ENCODE peak calls at places on chromosome 3, in five cellular contexts. B is mesendoderm, O is H9, A is neuronal stem cell, I is IMR-90. X is an unnamed sample.

GRCh38 chr3:189584609-189585008 is 46.6 kb upstream of the TP63 start:
- DNase-seq in B (no peak), O (no peak), A (no peak), I (no peak), X (no peak)

GRCh38 chr3:61858054-61858453 is 296.7 kb downstream of the PTPRG start:
- DNase-seq in B (no peak), O (no peak), A (no peak), I (peak), X (peak)

GRCh38 chr3:194256040-194256945 is 94.8 kb downstream of the CPN2 start:
- DNase-seq in B (no peak), O (no peak), A (no peak), I (no peak), X (no peak)

GRCh38 chr3:33915796-33916589 is 117.6 kb downstream of the PDCD6IP start:
- DNase-seq in B (peak), O (no peak), A (no peak), I (peak), X (peak)

GRCh38 chr3:42270561-42270960 is 4.6 kb upstream of the CCK start:
- DNase-seq in B (peak), O (no peak), A (no peak), I (no peak), X (no peak)

GRCh38 chr3:133745981-133746721 is at the start of gene TF:
- DNase-seq in B (no peak), O (no peak), A (no peak), I (no peak), X (no peak)

GRCh38 chr3:124796477-124796876 is 66.2 kb downstream of the UMPS start:
- DNase-seq in B (no peak), O (no peak), A (no peak), I (no peak), X (no peak)

GRCh38 chr3:72411843-72412242 is 436.4 kb downstream of the SHQ1 start:
- DNase-seq in B (no peak), O (no peak), A (no peak), I (no peak), X (no peak)

GRCh38 chr3:169984287-169984686 is 17.7 kb downstream of the SEC62 start:
- DNase-seq in B (no peak), O (no peak), A (no peak), I (no peak), X (no peak)

GRCh38 chr3:72390841-72391240 is 457.4 kb downstream of the SHQ1 start:
- DNase-seq in B (peak), O (no peak), A (no peak), I (no peak), X (no peak)

GRCh38 chr3:24390169-24390821 is 104.4 kb downstream of the THRB start:
- DNase-seq in B (no peak), O (no peak), A (no peak), I (no peak), X (no peak)

GRCh38 chr3:160168290-160168689 is 56.9 kb upstream of the C3orf80 start:
- DNase-seq in B (no peak), O (no peak), A (no peak), I (no peak), X (no peak)

GRCh38 chr3:13588221-13588701 is 39.3 kb downstream of the FBLN2 start:
- DNase-seq in B (no peak), O (no peak), A (no peak), I (no peak), X (no peak)

GRCh38 chr3:13770390-13771169 is 109.3 kb downstream of the WNT7A start:
- DNase-seq in B (peak), O (peak), A (no peak), I (no peak), X (no peak)

GRCh38 chr3:3102751-3103150 is 7.4 kb downstream of the IL5RA start:
- DNase-seq in B (no peak), O (no peak), A (no peak), I (no peak), X (no peak)

GRCh38 chr3:43753743-43754142 is 63.0 kb downstream of the ABHD5 start:
- DNase-seq in B (no peak), O (no peak), A (no peak), I (peak), X (peak)

GRCh38 chr3:155853214-155854146 is 747 bp downstream of the SLC33A1 start:
- DNase-seq in B (peak), O (no peak), A (peak), I (peak), X (no peak)

GRCh38 chr3:110063178-110063577 is 725.8 kb upstream of the DPPA4 start:
- DNase-seq in B (no peak), O (no peak), A (no peak), I (no peak), X (no peak)

GRCh38 chr3:110711851-110712396 is 359.7 kb upstream of the NECTIN3 start:
- DNase-seq in B (peak), O (peak), A (no peak), I (peak), X (peak)

GRCh38 chr3:27589795-27590194 is 105.6 kb upstream of the SLC4A7 start:
- DNase-seq in B (peak), O (no peak), A (no peak), I (peak), X (no peak)

GRCh38 chr3:186090884-186091283 is 18.0 kb downstream of the ETV5 start:
- DNase-seq in B (no peak), O (no peak), A (no peak), I (no peak), X (no peak)

GRCh38 chr3:71849674-71850073 is 64.7 kb upstream of the PROK2 start:
- DNase-seq in B (no peak), O (no peak), A (no peak), I (no peak), X (no peak)

GRCh38 chr3:161042023-161042501 is 63.1 kb downstream of the B3GALNT1 start:
- DNase-seq in B (no peak), O (no peak), A (no peak), I (no peak), X (peak)

GRCh38 chr3:125115640-125116039 is 59.8 kb upstream of the HEG1 start:
- DNase-seq in B (no peak), O (no peak), A (no peak), I (peak), X (no peak)

GRCh38 chr3:162643245-162643644 is 1146.6 kb downstream of the OTOL1 start:
- DNase-seq in B (no peak), O (no peak), A (no peak), I (no peak), X (no peak)

GRCh38 chr3:52827441-52827840 is 3.0 kb downstream of the ITIH4 start:
- DNase-seq in B (no peak), O (no peak), A (no peak), I (peak), X (peak)

GRCh38 chr3:104323226-104323625 is 1043.5 kb upstream of the ALCAM start:
- DNase-seq in B (peak), O (no peak), A (no peak), I (no peak), X (no peak)

GRCh38 chr3:151228291-151229125 is 25.5 kb upstream of the GPR171 start:
- DNase-seq in B (peak), O (no peak), A (no peak), I (peak), X (peak)

GRCh38 chr3:145903472-145904013 is 257.4 kb downstream of the PLOD2 start:
- DNase-seq in B (no peak), O (no peak), A (no peak), I (no peak), X (no peak)

GRCh38 chr3:196624008-196624790 is 15.3 kb upstream of the NRROS start:
- DNase-seq in B (no peak), O (no peak), A (no peak), I (no peak), X (no peak)

GRCh38 chr3:105938101-105938500 is 69.3 kb upstream of the CBLB start:
- DNase-seq in B (peak), O (no peak), A (no peak), I (peak), X (peak)

GRCh38 chr3:141941093-141941492 is 64.7 kb downstream of the ATP1B3 start:
- DNase-seq in B (peak), O (no peak), A (no peak), I (no peak), X (no peak)

GRCh38 chr3:45311327-45311726 is 77.0 kb upstream of the LARS2 start:
- DNase-seq in B (no peak), O (no peak), A (no peak), I (no peak), X (no peak)

GRCh38 chr3:45311953-45312795 is 76.2 kb upstream of the LARS2 start:
- DNase-seq in B (no peak), O (no peak), A (no peak), I (peak), X (no peak)

GRCh38 chr3:45312836-45313493 is 75.4 kb upstream of the LARS2 start:
- DNase-seq in B (peak), O (no peak), A (no peak), I (no peak), X (no peak)

GRCh38 chr3:45317710-45318109 is 70.7 kb upstream of the LARS2 start:
- DNase-seq in B (no peak), O (no peak), A (no peak), I (no peak), X (no peak)

GRCh38 chr3:45313743-45314403 is 74.5 kb upstream of the LARS2 start:
- DNase-seq in B (peak), O (no peak), A (no peak), I (no peak), X (no peak)
- H2AK5ac ChIP-seq in B (no peak), O (no peak), A (no peak), I (no peak), X (no peak)

GRCh38 chr3:47781685-47782537 is at the start of gene SMARCC1:
- DNase-seq in B (peak), O (peak), A (peak), I (peak), X (peak)
- H3K4ac ChIP-seq in B (peak), O (peak), A (peak), I (peak), X (peak)

DNA sequence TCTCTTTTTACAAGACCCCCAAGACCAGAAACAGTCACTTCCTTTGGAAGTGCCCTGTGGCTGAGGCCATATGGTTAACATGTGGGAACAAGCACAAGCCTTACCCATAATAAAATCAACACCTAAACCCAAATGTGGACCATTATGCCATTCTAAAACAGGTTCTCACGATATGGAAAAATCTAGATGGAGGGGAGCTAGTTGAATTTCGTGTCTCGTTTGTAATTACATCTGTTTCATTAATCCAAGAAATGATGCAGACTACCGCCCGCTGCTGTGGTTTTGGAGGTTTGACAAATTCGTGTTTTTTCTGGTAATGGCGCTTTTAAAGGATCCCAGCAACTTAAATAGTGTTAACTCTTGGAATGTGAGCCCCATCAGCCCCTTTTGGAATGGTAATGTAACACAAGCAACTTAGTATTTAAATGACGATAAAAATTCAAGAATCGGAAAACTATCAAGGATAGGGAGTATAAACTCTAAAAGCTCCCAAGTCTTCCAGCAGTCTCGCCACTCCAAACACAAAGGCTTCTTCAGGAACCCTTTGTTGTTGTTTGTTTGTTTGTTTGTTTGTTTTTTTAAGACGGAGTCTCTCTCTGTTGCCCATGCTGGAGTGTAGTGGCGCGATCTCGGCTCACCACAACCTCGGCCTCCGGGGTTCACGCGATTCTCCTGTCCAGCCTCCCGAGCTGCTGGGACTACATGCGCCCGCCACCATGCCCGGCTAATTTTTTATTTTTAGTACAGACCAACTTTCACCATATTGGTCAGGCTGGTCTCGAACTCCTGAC is 1.1 kb downstream of the CNBP start:
- DNase-seq in B (peak), O (no peak), A (no peak), I (peak), X (peak)
- H2AK5ac ChIP-seq in B (no peak), O (no peak), A (peak), I (peak), X (no peak)

GRCh38 chr3:118945834-118946233 is 88.8 kb downstream of the IGSF11 start:
- DNase-seq in B (no peak), O (no peak), A (no peak), I (no peak), X (no peak)

GRCh38 chr3:118941236-118941635 is 93.4 kb downstream of the IGSF11 start:
- DNase-seq in B (no peak), O (no peak), A (no peak), I (no peak), X (no peak)

GRCh38 chr3:118942651-118943050 is 92.0 kb downstream of the IGSF11 start:
- DNase-seq in B (peak), O (no peak), A (no peak), I (no peak), X (no peak)

GRCh38 chr3:118942195-118942594 is 92.5 kb downstream of the IGSF11 start:
- DNase-seq in B (no peak), O (no peak), A (no peak), I (no peak), X (no peak)

DNA sequence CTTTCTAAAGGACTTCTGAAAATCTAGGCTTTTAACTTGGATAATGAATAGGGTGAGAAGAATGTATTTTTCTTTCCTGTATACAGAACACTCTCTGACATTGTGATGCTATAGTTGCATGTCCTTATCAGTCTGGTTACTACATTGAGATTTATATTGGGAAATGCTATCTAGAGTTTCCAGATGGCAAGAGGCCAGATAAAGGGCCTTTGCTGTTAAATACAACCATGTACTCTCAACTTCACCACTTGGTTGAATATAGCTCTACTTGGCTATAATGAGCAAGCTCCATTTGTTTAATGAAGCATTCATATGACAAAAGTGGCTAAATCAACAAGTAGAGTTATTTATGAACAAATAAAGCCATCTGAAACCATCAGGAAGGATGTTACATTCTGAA is 91.0 kb downstream of the IGSF11 start:
- DNase-seq in B (no peak), O (no peak), A (no peak), I (no peak), X (no peak)
- H3K4ac ChIP-seq in B (no peak), O (no peak), A (no peak), I (no peak), X (no peak)

DNA sequence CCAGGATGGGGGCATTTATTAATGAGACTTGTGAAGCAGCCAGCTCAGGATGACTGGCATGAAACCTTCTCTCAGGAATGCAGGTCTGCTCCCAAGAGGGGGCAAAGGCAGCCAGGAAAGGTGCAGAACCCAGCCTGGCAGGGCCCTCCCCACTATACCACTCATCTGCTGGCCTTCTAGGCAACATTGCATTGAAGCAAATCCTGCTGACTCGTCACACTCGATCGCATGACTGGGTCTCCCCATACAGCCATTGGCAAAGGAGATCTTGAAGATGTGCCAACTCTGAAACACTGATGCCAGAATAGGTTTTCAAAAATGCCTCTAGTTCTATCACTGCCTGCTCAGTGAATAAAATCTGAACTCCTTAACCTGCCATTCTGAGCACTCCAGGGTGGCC is 65.7 kb upstream of the CMTM7 start:
- DNase-seq in B (no peak), O (no peak), A (no peak), I (no peak), X (no peak)
- H2AK5ac ChIP-seq in B (no peak), O (no peak), A (peak), I (no peak), X (no peak)

GRCh38 chr3:48655586-48655985 is 7.1 kb downstream of the CELSR3 start:
- DNase-seq in B (no peak), O (no peak), A (no peak), I (no peak), X (no peak)

GRCh38 chr3:48652923-48653715 is 9.6 kb downstream of the CELSR3 start:
- DNase-seq in B (no peak), O (no peak), A (no peak), I (no peak), X (no peak)

GRCh38 chr3:48656841-48657281 is 5.8 kb downstream of the CELSR3 start:
- DNase-seq in B (no peak), O (peak), A (no peak), I (no peak), X (no peak)

GRCh38 chr3:48656061-48656840 is 6.4 kb downstream of the CELSR3 start:
- DNase-seq in B (peak), O (peak), A (peak), I (peak), X (peak)

GRCh38 chr3:48655063-48655462 is 7.6 kb downstream of the CELSR3 start:
- DNase-seq in B (no peak), O (no peak), A (no peak), I (no peak), X (no peak)
- H3K4ac ChIP-seq in B (no peak), O (no peak), A (no peak), I (no peak), X (no peak)

DNA sequence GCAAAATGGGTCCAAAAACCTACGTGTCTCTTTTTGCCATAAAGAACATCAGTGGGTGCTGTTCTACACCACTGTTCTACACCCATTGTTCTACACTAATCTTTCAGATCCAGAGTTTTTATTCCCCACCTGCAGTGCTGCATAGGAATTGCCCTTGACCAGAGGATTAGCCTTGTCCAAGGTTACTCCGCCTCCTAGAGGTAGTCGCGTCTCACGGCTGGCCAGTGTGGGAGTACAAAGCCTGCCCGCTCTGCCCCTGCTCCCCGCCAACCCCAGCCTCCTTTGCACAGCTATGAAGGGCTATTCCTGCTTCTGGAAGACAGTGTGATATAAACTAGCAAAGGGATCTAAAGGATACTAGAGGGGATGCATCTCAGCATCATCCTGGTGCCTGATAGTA is 222.1 kb upstream of the LMCD1 start:
- DNase-seq in B (peak), O (peak), A (no peak), I (no peak), X (no peak)
- H2AK5ac ChIP-seq in B (peak), O (no peak), A (no peak), I (no peak), X (no peak)

GRCh38 chr3:55570361-55570760 is 83.3 kb upstream of the WNT5A start:
- DNase-seq in B (peak), O (no peak), A (no peak), I (no peak), X (peak)
- H3K4ac ChIP-seq in B (no peak), O (no peak), A (no peak), I (no peak), X (no peak)

DNA sequence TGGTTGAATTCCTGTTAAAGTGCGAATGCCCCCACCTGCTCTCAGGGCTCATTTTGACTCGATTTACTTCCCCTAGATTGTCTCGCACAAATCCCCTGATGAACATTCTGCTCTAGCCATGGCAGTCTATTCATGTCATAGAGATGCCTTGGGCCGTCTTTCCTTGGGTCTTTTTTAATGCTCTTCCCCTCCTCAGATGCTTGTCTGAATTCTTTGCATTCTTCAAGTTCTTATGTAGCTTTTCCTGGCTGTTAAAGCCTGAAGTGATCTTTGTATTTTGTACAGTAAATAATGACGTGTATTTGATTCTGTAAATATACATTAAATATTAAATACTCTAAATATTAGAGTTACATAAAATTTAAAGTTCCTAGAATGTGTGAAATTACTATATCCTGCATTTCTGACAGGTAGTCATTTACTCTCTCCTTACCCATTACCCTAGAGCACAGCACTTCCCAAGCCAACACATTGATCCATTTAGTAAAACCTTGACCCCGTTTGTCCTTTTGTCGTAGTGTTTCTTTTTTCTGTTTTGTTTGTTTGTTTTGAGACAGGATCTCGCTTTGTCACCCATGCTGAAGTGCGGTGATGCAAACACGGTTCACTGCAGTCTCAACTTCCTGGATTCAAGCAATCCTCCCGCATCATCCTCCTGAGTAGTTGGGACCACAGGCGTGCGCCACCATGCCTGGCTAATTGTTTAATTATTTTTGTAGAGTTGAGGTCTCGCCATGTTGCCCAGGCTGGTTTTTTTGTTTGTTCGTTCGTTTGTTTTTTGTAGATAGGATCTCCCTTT is 47.9 kb downstream of the YEATS2 start:
- DNase-seq in B (peak), O (peak), A (peak), I (peak), X (peak)
- H2AK5ac ChIP-seq in B (no peak), O (no peak), A (no peak), I (peak), X (peak)